ENCODE peak calls at places on chromosomes 12 and 14, in six cellular contexts. A is fibroblast of lung, V is ovary, N is upper lobe of right lung, O is MM.1S, G is HCT116. R is an unnamed sample. For H3K4me1, the result is how much of the 10 kb centered on the place peaks cover.

GRCh38 chr12:104340917-104341611 is 37.5 kb downstream of the EID3 start:
- DNase-seq in N (no peak), G (no peak), V (no peak), A (no peak), O (no peak), R (no peak)

GRCh38 chr12:112985655-112986290 is 7.5 kb downstream of the OAS2 start:
- DNase-seq in N (no peak), G (no peak), V (no peak), O (no peak), A (no peak), R (no peak)

GRCh38 chr12:129704232-129704830 is 199.5 kb downstream of the TMEM132D start:
- DNase-seq in A (no peak), O (no peak), N (no peak), G (no peak), V (no peak), R (no peak)

GRCh38 chr14:93231129-93231979 is 24.3 kb downstream of the UBR7 start:
- DNase-seq in N (peak), V (no peak), A (peak), O (no peak), G (no peak), R (no peak)

GRCh38 chr12:110001596-110001995 is 2.4 kb downstream of the ANKRD13A start:
- DNase-seq in A (peak), O (no peak), N (no peak), V (no peak), G (no peak), R (no peak)

GRCh38 chr14:101499080-101499479 is 62.2 kb upstream of the DIO3 start:
- DNase-seq in V (peak), N (peak), O (no peak), G (no peak), A (no peak), R (no peak)

GRCh38 chr12:123494124-123494843 is 36.3 kb downstream of the SNRNP35 start:
- DNase-seq in V (no peak), A (no peak), N (no peak), O (no peak), G (no peak), R (no peak)

GRCh38 chr12:128829870-128830504 is 6.2 kb upstream of the SLC15A4 start:
- DNase-seq in V (no peak), N (no peak), A (no peak), G (no peak), O (peak), R (no peak)

GRCh38 chr14:70188608-70189540 is at the start of gene SLC8A3:
- DNase-seq in O (no peak), G (no peak), N (peak), A (peak), V (no peak), R (no peak)

GRCh38 chr12:123894823-123895338 is 77.8 kb downstream of the CCDC92 start:
- DNase-seq in O (no peak), V (no peak), G (no peak), A (peak), N (no peak), R (no peak)

GRCh38 chr12:71871116-71871515 is 31.6 kb downstream of the TBC1D15 start:
- DNase-seq in V (no peak), A (peak), N (no peak), O (no peak), G (no peak), R (no peak)

GRCh38 chr14:30296956-30297405 is 262.0 kb upstream of the G2E3 start:
- DNase-seq in N (no peak), V (no peak), O (no peak), A (no peak), G (no peak), R (no peak)

GRCh38 chr12:130088509-130088908 is 73.8 kb upstream of the FZD10 start:
- DNase-seq in G (no peak), A (no peak), N (no peak), V (no peak), O (no peak), R (no peak)

GRCh38 chr12:121764808-121765207 is 28.7 kb downstream of the RHOF start:
- DNase-seq in G (no peak), N (no peak), A (no peak), V (no peak), O (no peak), R (no peak)
- H3K27ac ChIP-seq in G (peak), N (no peak), A (no peak), V (no peak), O (no peak), R (no peak)

GRCh38 chr12:54075431-54075830 is 21.8 kb downstream of the HOXC4 start:
- DNase-seq in V (no peak), G (no peak), A (no peak), N (no peak), O (no peak), R (no peak)
- H3K4me1 ChIP-seq in V (under half), G (under half), A (under half), N (under half), O (under half), R (under half)

GRCh38 chr12:56104109-56104814 is at the start of gene PA2G4:
- DNase-seq in A (peak), O (peak), V (peak), G (peak), N (peak), R (peak)

GRCh38 chr12:56104815-56105476 is 587 bp downstream of the PA2G4 start:
- DNase-seq in G (no peak), V (no peak), N (no peak), O (peak), A (no peak), R (no peak)

GRCh38 chr12:56103066-56103711 is 1.2 kb upstream of the PA2G4 start:
- DNase-seq in O (no peak), N (no peak), G (no peak), V (no peak), A (no peak), R (peak)

GRCh38 chr12:56102683-56103065 is 1.7 kb upstream of the PA2G4 start:
- DNase-seq in N (no peak), A (no peak), V (no peak), G (no peak), O (no peak), R (no peak)

GRCh38 chr12:56103823-56104108 is 593 bp upstream of the PA2G4 start:
- DNase-seq in A (no peak), O (peak), V (no peak), G (no peak), N (no peak), R (no peak)
- H3K4me3 ChIP-seq in A (peak), O (peak), V (peak), G (peak), N (peak), R (peak)

GRCh38 chr12:49057888-49058287 is 2.7 kb downstream of the KMT2D start:
- DNase-seq in A (no peak), N (no peak), G (no peak), O (no peak), V (no peak), R (no peak)
- H3K27ac ChIP-seq in A (no peak), N (peak), G (peak), O (no peak), V (no peak), R (peak)

GRCh38 chr12:12733118-12733517 is 15.9 kb downstream of the CDKN1B start:
- DNase-seq in A (no peak), N (no peak), O (no peak), G (no peak), V (no peak), R (no peak)

GRCh38 chr12:12731785-12732184 is 14.6 kb downstream of the CDKN1B start:
- DNase-seq in N (no peak), V (no peak), A (no peak), G (no peak), O (no peak), R (no peak)

GRCh38 chr12:12734561-12735071 is 17.4 kb downstream of the CDKN1B start:
- DNase-seq in O (no peak), N (no peak), V (no peak), G (no peak), A (peak), R (no peak)

GRCh38 chr12:12734054-12734453 is 16.9 kb downstream of the CDKN1B start:
- DNase-seq in G (no peak), A (peak), N (no peak), O (no peak), V (no peak), R (no peak)

DNA sequence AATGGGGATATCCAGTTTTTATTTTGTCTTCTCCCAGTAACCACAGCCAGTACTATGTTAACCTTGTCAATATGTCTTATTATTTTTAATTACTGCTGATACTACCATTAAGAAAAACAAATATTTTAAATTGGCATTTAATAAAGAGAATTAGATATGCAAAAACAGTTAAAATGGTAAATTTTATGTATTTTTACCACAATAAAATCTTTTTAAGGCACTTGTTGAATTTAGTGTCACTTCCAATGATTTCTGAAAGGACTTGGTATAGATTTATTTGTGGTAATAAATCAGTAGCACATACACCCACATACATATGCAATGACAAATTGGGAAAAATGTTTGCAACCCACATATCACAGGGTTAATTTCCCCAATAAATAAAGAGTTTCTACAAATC is 14.0 kb downstream of the CDKN1B start:
- DNase-seq in O (no peak), A (no peak), G (no peak), V (no peak), N (no peak), R (no peak)
- H3K4me1 ChIP-seq in O (under half), A (under half), G (under half), V (under half), N (under half), R (half or more)